ENCODE peak calls at places on chromosomes 5 and 9, in eight cellular contexts. C is mesenchymal stem cell, N is hepatocyte, A is fibroblast of lung, V is HepG2, H is GM23248, Z is neuronal stem cell, X is IMR-90. F is an unnamed sample.

GRCh38 chr9:121013911-121014310 is 36.2 kb downstream of the C5 start:
- DNase-seq in A (no peak), Z (no peak), N (no peak), H (no peak), V (no peak), X (peak; percentile 29), C (peak; percentile 51), F (no peak)

GRCh38 chr9:89603629-89604462 is 966 bp upstream of the GADD45G start:
- DNase-seq in V (peak; percentile 47), H (peak; percentile 41), X (peak; percentile 11), N (peak; percentile 93), Z (peak; percentile 82), A (peak; percentile 48), C (peak; percentile 82), F (peak; percentile 27)

GRCh38 chr9:123225374-123225813 is 43.0 kb downstream of the STRBP start:
- DNase-seq in Z (peak; percentile 4), X (peak; percentile 90), C (peak; percentile 75), H (peak; percentile 78), N (peak; percentile 49), A (peak; percentile 77), V (peak; percentile 29), F (peak; percentile 63)

GRCh38 chr9:118961857-118962256 is 407.4 kb downstream of the BRINP1 start:
- DNase-seq in H (peak; percentile 91), C (peak; percentile 81), N (peak; percentile 30), A (peak; percentile 93), X (peak; percentile 8), Z (peak; percentile 61), V (no peak), F (peak; percentile 92)

GRCh38 chr9:131500377-131500776 is 2.3 kb upstream of the POMT1 start:
- DNase-seq in X (no peak), A (no peak), N (no peak), Z (no peak), C (no peak), V (no peak), H (no peak), F (no peak)

GRCh38 chr9:74821636-74822035 is 66.1 kb downstream of the TRPM6 start:
- DNase-seq in N (no peak), H (no peak), Z (no peak), A (no peak), V (no peak), C (no peak), X (no peak), F (no peak)

GRCh38 chr5:135560858-135561257 is 17.9 kb downstream of the CXCL14 start:
- DNase-seq in A (peak; percentile 61), V (peak; percentile 63), N (peak; percentile 94), X (peak; percentile 70), Z (peak; percentile 75), H (peak; percentile 88), C (peak; percentile 71), F (peak; percentile 38)

GRCh38 chr5:172439785-172440480 is 14.4 kb downstream of the SH3PXD2B start:
- DNase-seq in C (no peak), A (no peak), N (no peak), H (no peak), V (no peak), X (no peak), Z (no peak), F (no peak)

GRCh38 chr5:140152610-140152999 is 22.4 kb upstream of the CYSTM1 start:
- DNase-seq in H (no peak), C (no peak), Z (no peak), X (no peak), N (no peak), A (no peak), V (no peak), F (no peak)

GRCh38 chr9:96344458-96345180 is 38.9 kb downstream of the SLC35D2 start:
- DNase-seq in N (peak; percentile 88), V (peak; percentile 84), Z (peak; percentile 5), C (peak; percentile 86), X (peak; percentile 95), H (peak; percentile 89), A (peak; percentile 97), F (peak; percentile 96)

GRCh38 chr5:133801955-133802751 is 166.3 kb downstream of the C5orf15 start:
- DNase-seq in V (no peak), C (no peak), Z (no peak), H (peak; percentile 54), X (peak; percentile 1), A (peak; percentile 57), N (peak; percentile 69), F (peak; percentile 40)

GRCh38 chr9:6109986-6110385 is 94.6 kb upstream of the RANBP6 start:
- DNase-seq in V (no peak), Z (no peak), H (no peak), A (no peak), C (no peak), X (peak; percentile 18), N (no peak), F (no peak)

GRCh38 chr5:102450313-102450990 is 48.3 kb downstream of the SLCO6A1 start:
- DNase-seq in V (peak; percentile 17), X (no peak), A (no peak), H (peak; percentile 23), Z (no peak), N (no peak), C (peak; percentile 4), F (no peak)

GRCh38 chr5:102451082-102451481 is 47.7 kb downstream of the SLCO6A1 start:
- DNase-seq in H (no peak), X (no peak), Z (no peak), V (no peak), C (no peak), A (no peak), N (no peak), F (no peak)

DNA sequence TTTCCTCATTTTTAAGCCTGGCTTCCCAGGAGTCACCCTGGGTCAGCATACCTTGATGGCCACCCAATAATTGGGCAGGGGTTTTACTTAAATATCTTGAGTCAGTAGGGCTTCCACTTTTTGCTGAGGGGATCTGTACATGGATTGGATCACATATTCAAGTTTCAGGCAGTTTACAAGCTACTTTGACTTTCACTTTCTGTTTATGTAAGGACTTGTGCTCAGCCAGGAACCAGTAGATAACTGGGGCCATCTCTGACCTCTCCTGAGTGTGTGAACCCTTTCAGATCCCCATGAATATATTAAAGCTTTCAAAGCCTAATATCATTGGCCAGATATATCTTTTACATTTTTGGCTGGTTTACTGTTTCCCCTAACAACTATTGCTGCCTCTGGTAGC is 45.1 kb downstream of the SLCO6A1 start:
- DNase-seq in H (peak; percentile 0), A (no peak), Z (no peak), V (no peak), C (peak; percentile 41), N (no peak), X (no peak), F (no peak)
- H3K4me2 ChIP-seq in H (no peak overlapping the region), A (no peak overlapping the region), Z (no peak overlapping the region), V (peak overlapping the region; percentile 44), C (no peak overlapping the region), N (no peak overlapping the region), X (no peak overlapping the region), F (no peak overlapping the region)

GRCh38 chr5:43039468-43040286 is 442 bp downstream of the ANXA2R start:
- DNase-seq in C (peak; percentile 87), H (peak; percentile 58), V (peak; percentile 50), Z (no peak), A (peak; percentile 90), X (peak; percentile 83), N (peak; percentile 78), F (peak; percentile 88)

GRCh38 chr5:43039115-43039467 is 1.0 kb downstream of the ANXA2R start:
- DNase-seq in A (no peak), N (no peak), H (no peak), V (no peak), Z (no peak), C (no peak), X (no peak), F (no peak)

GRCh38 chr5:43036856-43037711 is 3.0 kb downstream of the ANXA2R start:
- DNase-seq in H (peak; percentile 16), V (no peak), N (no peak), Z (no peak), C (no peak), X (peak; percentile 59), A (peak; percentile 64), F (peak; percentile 58)

GRCh38 chr5:43037929-43038510 is 2.1 kb downstream of the ANXA2R start:
- DNase-seq in H (peak; percentile 71), V (no peak), C (peak; percentile 62), X (peak; percentile 92), N (no peak), Z (no peak), A (peak; percentile 91), F (peak; percentile 90)

DNA sequence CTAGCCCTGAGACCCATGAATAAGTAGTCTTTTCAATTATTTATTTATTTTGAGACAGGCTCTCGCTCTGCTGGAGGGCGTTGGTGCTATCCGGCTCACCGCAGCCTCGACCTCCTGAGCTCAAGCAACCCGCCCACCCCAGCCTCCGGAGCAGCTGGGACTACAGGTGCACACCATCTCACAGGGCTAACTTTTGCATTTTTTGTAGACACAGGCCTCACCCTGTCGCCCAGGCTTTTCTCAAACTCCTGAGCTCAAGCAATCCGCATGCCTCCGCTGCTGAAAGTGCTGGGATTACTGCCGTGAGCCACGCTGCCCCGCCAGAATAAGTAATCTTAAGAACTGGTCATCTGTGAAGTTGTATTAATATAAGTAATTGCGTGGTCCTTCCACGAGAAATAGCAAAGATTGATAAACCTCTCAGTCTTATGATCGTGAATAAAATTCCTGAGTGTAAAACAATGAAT is 1.6 kb downstream of the ANXA2R start:
- DNase-seq in C (peak; percentile 37), A (peak; percentile 87), X (peak; percentile 82), Z (no peak), V (no peak), H (no peak), N (no peak), F (peak; percentile 79)
- H3K27me3 ChIP-seq in C (no peaks in the 10 kb centered on the region), A (no peaks in the 10 kb centered on the region), X (no peaks in the 10 kb centered on the region), Z (no peaks in the 10 kb centered on the region), V (no peaks in the 10 kb centered on the region), H (no peaks in the 10 kb centered on the region), N (peaks cover 25% of the 10 kb centered on the region), F (no peaks in the 10 kb centered on the region)

DNA sequence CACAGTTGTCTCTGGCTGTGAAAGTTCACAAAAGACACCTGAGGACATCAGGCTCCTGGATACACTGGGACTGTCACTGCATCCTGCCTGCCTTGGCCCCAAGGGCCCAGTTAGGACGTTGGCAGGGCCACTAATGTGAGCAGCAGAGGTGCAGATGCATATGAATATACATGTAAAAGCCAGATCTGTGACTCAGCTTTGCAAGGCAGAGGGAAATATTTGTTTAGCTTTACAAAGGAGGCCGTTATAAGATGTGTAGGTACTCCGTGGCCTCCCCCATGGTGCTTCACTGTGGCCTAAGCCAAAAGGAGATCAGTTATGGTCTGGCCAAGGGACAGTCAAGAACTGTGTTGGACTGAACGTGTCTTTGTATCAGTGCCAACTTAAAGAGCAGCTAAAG is 4.1 kb upstream of the C1QTNF3 start:
- DNase-seq in C (no peak), A (no peak), X (peak; percentile 19), Z (no peak), H (no peak), V (no peak), N (no peak), F (no peak)
- H2AFZ ChIP-seq in C (no peak overlapping the region), A (no peak overlapping the region), X (no peak overlapping the region), Z (no peak overlapping the region), H (no peak overlapping the region), V (no peak overlapping the region), N (no peak overlapping the region), F (peak overlapping the region; percentile 74)

GRCh38 chr5:73231245-73231778 is 58.3 kb downstream of the TMEM174 start:
- DNase-seq in N (no peak), X (no peak), Z (no peak), V (no peak), H (no peak), C (no peak), A (no peak), F (no peak)
- H3K4me2 ChIP-seq in N (no peak overlapping the region), X (no peak overlapping the region), Z (no peak overlapping the region), V (no peak overlapping the region), H (no peak overlapping the region), C (no peak overlapping the region), A (no peak overlapping the region), F (no peak overlapping the region)

GRCh38 chr5:154494036-154494435 is 16.0 kb upstream of the HAND1 start:
- DNase-seq in V (no peak), Z (no peak), X (no peak), C (no peak), H (no peak), N (no peak), A (no peak), F (no peak)
- H3K27me3 ChIP-seq in V (no peaks in the 10 kb centered on the region), Z (peaks cover 79% of the 10 kb centered on the region), X (peaks cover 42% of the 10 kb centered on the region), C (peaks cover 85% of the 10 kb centered on the region), H (peaks cover 78% of the 10 kb centered on the region), N (peaks cover 23% of the 10 kb centered on the region), A (peaks cover 4% of the 10 kb centered on the region), F (peaks cover 43% of the 10 kb centered on the region)